ENCODE peak calls at places on chromosomes 3 and 15, in four cellular contexts. R is tibial nerve, D is neural progenitor cell, L is breast epithelium. O is an unnamed sample.

GRCh38 chr3:72008226-72008996 is 223.5 kb upstream of the PROK2 start:
- DNase-seq in L (no peak), R (no peak), D (no peak), O (no peak)

GRCh38 chr15:49989498-49989897 is 129.5 kb downstream of the ATP8B4 start:
- DNase-seq in R (no peak), L (no peak), D (no peak), O (no peak)

GRCh38 chr3:58639001-58639400 is 27.6 kb downstream of the FAM3D start:
- DNase-seq in D (no peak), R (no peak), L (no peak), O (no peak)

GRCh38 chr3:99012051-99012450 is 110.6 kb upstream of the DCBLD2 start:
- DNase-seq in D (no peak), R (no peak), L (no peak), O (no peak)

GRCh38 chr15:47603026-47603425 is 114.3 kb upstream of the SEMA6D start:
- DNase-seq in D (no peak), R (no peak), L (no peak), O (no peak)

GRCh38 chr3:31448035-31448881 is 84.5 kb upstream of the STT3B start:
- DNase-seq in L (no peak), D (peak; percentile 48), R (no peak), O (no peak)

GRCh38 chr3:126422121-126422520 is 27.4 kb downstream of the CFAP100 start:
- DNase-seq in R (no peak), L (no peak), D (no peak), O (no peak)

GRCh38 chr3:13063225-13063624 is 10.0 kb downstream of the IQSEC1 start:
- DNase-seq in R (no peak), L (no peak), D (no peak), O (no peak)

GRCh38 chr3:143234521-143234920 is 115.0 kb downstream of the CHST2 start:
- DNase-seq in R (no peak), D (no peak), L (no peak), O (no peak)

GRCh38 chr3:13031621-13032020 is 41.6 kb downstream of the IQSEC1 start:
- DNase-seq in D (no peak), R (no peak), L (no peak), O (no peak)

GRCh38 chr3:133979553-133979952 is 50.2 kb downstream of the SLCO2A1 start:
- DNase-seq in R (no peak), D (no peak), L (no peak), O (no peak)

GRCh38 chr3:183781246-183781645 is 44.1 kb downstream of the MAP6D1 start:
- DNase-seq in L (no peak), D (no peak), R (no peak), O (no peak)

GRCh38 chr15:90531147-90531546 is 1.4 kb downstream of the CRTC3 start:
- DNase-seq in R (no peak), D (peak; percentile 21), L (no peak), O (no peak)

GRCh38 chr3:49707113-49707480 is 12.4 kb downstream of the AMIGO3 start:
- DNase-seq in D (no peak), L (no peak), R (no peak), O (no peak)

GRCh38 chr15:35379972-35380371 is 166.0 kb downstream of the DPH6 start:
- DNase-seq in D (no peak), L (no peak), R (no peak), O (no peak)

GRCh38 chr15:37764733-37765191 is 169.7 kb upstream of the TMCO5A start:
- DNase-seq in L (no peak), R (no peak), D (peak; percentile 31), O (peak; percentile 3)

GRCh38 chr3:17166369-17166768 is 281.6 kb downstream of the PLCL2 start:
- DNase-seq in R (no peak), D (no peak), L (no peak), O (no peak)

GRCh38 chr15:89330119-89330518 is 4.5 kb downstream of the POLG start:
- DNase-seq in R (no peak), L (no peak), D (no peak), O (no peak)

GRCh38 chr15:67685716-67686115 is 139.6 kb upstream of the SKOR1 start:
- DNase-seq in L (no peak), R (no peak), D (no peak), O (no peak)

GRCh38 chr3:53843195-53844177 is 2.7 kb downstream of the CHDH start:
- DNase-seq in R (no peak), D (no peak), L (no peak), O (no peak)

GRCh38 chr3:58804914-58805313 is 138.3 kb upstream of the FAM3D start:
- DNase-seq in L (no peak), D (no peak), R (no peak), O (no peak)

GRCh38 chr3:96266395-96267187 is 547.8 kb upstream of the EPHA6 start:
- DNase-seq in R (no peak), D (no peak), L (no peak), O (no peak)

GRCh38 chr3:112374334-112374734 is 41.4 kb downstream of the CD200 start:
- DNase-seq in R (no peak), L (no peak), D (no peak), O (no peak)

GRCh38 chr3:188975612-188976314 is 196.0 kb upstream of the TPRG1 start:
- DNase-seq in R (no peak), D (no peak), L (no peak), O (no peak)

GRCh38 chr3:13014755-13015285 is 58.4 kb downstream of the IQSEC1 start:
- DNase-seq in R (no peak), L (no peak), D (no peak), O (no peak)

GRCh38 chr3:46664188-46664970 is 29.1 kb downstream of the ALS2CL start:
- DNase-seq in D (no peak), R (no peak), L (no peak), O (no peak)

GRCh38 chr3:23685484-23686258 is 120.1 kb upstream of the UBE2E1 start:
- DNase-seq in L (peak; percentile 69), D (no peak), R (peak; percentile 49), O (peak; percentile 91)

GRCh38 chr3:62134061-62134496 is 239.3 kb downstream of the FEZF2 start:
- DNase-seq in D (no peak), R (no peak), L (no peak), O (no peak)

GRCh38 chr3:62131050-62131449 is 242.3 kb downstream of the FEZF2 start:
- DNase-seq in D (no peak), R (no peak), L (no peak), O (no peak)

GRCh38 chr3:62132027-62132590 is 241.2 kb downstream of the FEZF2 start:
- DNase-seq in D (no peak), L (no peak), R (no peak), O (no peak)

GRCh38 chr3:62133015-62133414 is 240.3 kb downstream of the FEZF2 start:
- DNase-seq in L (no peak), D (no peak), R (no peak), O (no peak)

GRCh38 chr3:62131620-62132019 is 241.7 kb downstream of the FEZF2 start:
- DNase-seq in L (no peak), D (peak; percentile 22), R (no peak), O (no peak)
- TF ChIP-seq CTCF in L (peak; percentile 15), D (peak; percentile 63), R (peak; percentile 17), O (peak; percentile 20)

DNA sequence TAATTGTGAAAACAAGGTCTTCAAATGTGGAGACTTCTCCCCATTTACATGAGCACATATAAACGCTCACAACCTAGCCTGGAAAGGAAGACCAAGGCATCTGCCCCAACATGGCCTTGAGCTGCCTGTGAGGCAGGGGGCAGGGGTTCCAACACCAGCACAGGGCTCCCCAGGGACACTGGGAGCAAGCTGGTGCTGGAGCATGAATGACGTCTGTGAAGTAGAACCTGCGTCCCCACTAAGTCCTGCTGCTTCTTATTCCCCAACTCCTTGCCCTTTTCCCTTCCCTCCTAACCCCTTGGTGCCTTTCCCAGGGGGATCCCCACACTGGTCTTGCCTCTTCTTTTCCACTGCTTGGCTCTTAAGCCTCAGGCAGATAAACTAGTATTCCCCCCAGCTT is 93.1 kb downstream of the RBPMS2 start:
- DNase-seq in L (no peak), D (no peak), R (no peak), O (no peak)
- TF ChIP-seq CTCF in L (no peak), D (no peak), R (no peak), O (no peak)

GRCh38 chr3:10638466-10638865 is 133.1 kb upstream of the ATP2B2 start:
- DNase-seq in D (no peak), L (no peak), R (no peak), O (no peak)
- TF ChIP-seq CTCF in D (no peak), L (no peak), R (no peak), O (no peak)

DNA sequence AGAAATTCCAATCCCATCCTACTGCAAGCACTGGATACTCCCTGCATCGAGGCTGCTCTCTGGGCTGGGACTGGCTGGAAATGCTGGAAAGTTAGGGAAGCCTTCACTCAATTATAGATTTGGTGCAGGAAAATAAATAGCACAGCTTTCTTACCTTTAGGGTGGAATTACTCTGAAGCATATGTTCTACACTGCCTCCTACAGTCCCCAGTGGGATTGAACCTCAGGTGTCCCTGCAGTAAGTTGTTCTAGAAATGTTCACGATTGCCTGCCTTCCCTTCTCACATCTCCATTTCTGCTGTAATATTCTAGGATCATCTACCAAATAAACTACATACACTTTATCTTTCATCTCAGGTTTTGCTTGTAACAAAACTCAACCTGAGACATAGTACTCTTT is 536.7 kb upstream of the LMCD1 start:
- DNase-seq in L (no peak), D (peak; percentile 25), R (no peak), O (no peak)
- TF ChIP-seq CTCF in L (no peak), D (peak; percentile 37), R (no peak), O (no peak)

DNA sequence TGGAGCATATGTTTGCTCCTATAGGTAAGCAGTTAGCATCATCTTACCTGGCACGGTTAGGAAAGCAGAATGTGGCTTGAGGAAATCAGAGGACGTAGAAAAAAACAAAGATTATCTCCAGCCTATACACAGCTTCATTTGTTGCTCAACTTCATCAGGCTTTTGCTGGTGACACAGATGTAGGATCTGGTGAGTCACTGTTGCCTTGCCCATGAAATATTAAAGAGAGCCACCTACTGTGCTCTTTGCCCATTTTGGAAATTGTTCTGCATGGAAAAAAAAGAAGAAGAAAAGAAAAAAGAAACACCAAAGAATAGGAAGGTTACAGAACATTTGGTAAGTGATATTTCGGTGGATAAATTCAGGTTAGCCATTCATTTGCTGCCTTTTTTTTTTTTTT is 3.8 kb downstream of the IL1RAP start:
- DNase-seq in R (no peak), D (no peak), L (no peak), O (no peak)
- TF ChIP-seq CTCF in R (no peak), D (no peak), L (no peak), O (no peak)

DNA sequence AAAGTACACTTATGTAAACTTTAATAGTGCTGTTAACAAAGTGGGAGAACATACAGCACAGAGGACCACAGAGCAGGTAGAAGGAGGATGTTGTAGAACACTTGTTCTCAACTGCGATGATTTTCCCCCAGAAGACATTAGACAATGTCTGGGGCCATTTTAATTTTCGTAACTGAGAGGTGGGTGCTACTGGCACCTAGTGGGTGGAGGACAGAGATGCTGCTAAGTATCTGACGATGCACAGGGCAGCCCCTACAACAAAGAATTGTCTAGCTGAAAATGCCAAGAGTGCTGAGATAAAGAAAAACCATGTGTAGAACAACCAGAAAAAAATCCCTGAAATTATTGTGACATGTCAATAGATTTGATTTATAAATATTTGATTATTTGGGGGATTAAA is 5.0 kb upstream of the KBTBD8 start:
- DNase-seq in L (no peak), R (no peak), D (no peak), O (no peak)
- TF ChIP-seq CTCF in L (no peak), R (no peak), D (no peak), O (no peak)

DNA sequence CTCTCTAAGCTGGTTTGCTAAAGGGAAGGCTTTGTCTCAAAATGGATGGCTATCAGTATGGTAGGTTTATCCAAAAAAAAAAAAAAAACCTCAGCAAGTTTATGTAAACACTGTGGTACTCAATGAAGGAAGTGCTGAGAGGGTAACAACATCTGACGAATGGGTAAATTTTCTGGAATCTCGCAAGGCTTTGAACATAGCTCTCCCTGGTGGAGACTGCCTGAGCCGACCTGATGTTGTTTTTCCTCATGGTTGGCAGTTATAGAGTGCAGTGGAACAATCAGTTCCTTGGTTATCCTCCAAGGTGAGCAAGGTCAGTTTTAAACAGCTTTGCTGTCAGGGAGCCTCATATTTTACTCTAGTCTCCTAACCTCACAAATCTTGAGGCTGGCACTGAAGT is 94.6 kb downstream of the ZPLD1 start:
- DNase-seq in R (no peak), D (peak; percentile 41), L (no peak), O (no peak)
- TF ChIP-seq CTCF in R (no peak), D (peak; percentile 56), L (no peak), O (no peak)

O was measured in AG09319.